ENCODE peak calls at places on chromosome 13, in eight cellular contexts. P is mesenchymal stem cell; Z is CD8-positive, alpha-beta memory T cell; V is ovary; N is SK-N-SH; A is suprapubic skin; S is astrocyte; E is spleen. B is an unnamed sample. For H3K9me3, the result is how much of the 10 kb centered on the place peaks cover.

GRCh38 chr13:52848455-52849190 is at the start of gene PCDH8:
- DNase-seq in V (no peak), P (no peak), S (no peak), N (peak), E (no peak), A (no peak), Z (no peak), B (no peak)

GRCh38 chr13:59746291-59746962 is 417.3 kb downstream of the DIAPH3 start:
- DNase-seq in A (no peak), E (no peak), P (no peak), Z (no peak), V (no peak), N (no peak), S (peak), B (no peak)

GRCh38 chr13:98252931-98253470 is 75.9 kb upstream of the RNF113B start:
- DNase-seq in Z (no peak), P (peak), V (no peak), N (no peak), S (peak), E (no peak), A (no peak), B (no peak)

GRCh38 chr13:107271226-107271625 is 703.3 kb upstream of the ARGLU1 start:
- DNase-seq in N (peak), E (no peak), Z (no peak), V (no peak), S (peak), P (peak), A (no peak), B (no peak)

GRCh38 chr13:83773961-83774360 is 108.3 kb downstream of the SLITRK1 start:
- DNase-seq in V (no peak), N (no peak), P (no peak), Z (no peak), S (no peak), E (no peak), A (no peak), B (no peak)

GRCh38 chr13:61123533-61124269 is 291.9 kb downstream of the PCDH20 start:
- DNase-seq in V (no peak), N (no peak), E (no peak), P (no peak), A (no peak), S (no peak), Z (no peak), B (no peak)

GRCh38 chr13:80798576-80799133 is 457.7 kb upstream of the SPRY2 start:
- DNase-seq in V (no peak), A (no peak), E (no peak), P (peak), Z (no peak), S (no peak), N (no peak), B (no peak)

GRCh38 chr13:97125810-97126738 is 96.1 kb upstream of the MBNL2 start:
- DNase-seq in S (peak), E (no peak), P (no peak), V (peak), N (no peak), Z (no peak), A (no peak), B (no peak)

GRCh38 chr13:77330009-77330471 is 3.1 kb upstream of the MYCBP2 start:
- DNase-seq in S (no peak), V (no peak), A (no peak), P (no peak), Z (no peak), N (no peak), E (no peak), B (no peak)

GRCh38 chr13:98782654-98783053 is 30.2 kb upstream of the SLC15A1 start:
- DNase-seq in Z (no peak), A (no peak), E (no peak), V (no peak), P (peak), S (peak), N (no peak), B (no peak)

GRCh38 chr13:26045123-26045522 is 6.7 kb downstream of the SHISA2 start:
- DNase-seq in V (no peak), N (no peak), P (no peak), Z (no peak), A (no peak), S (no peak), E (no peak), B (no peak)

GRCh38 chr13:114268344-114269280 is 12.8 kb upstream of the UPF3A start:
- DNase-seq in S (peak), A (no peak), E (no peak), P (no peak), V (no peak), N (no peak), Z (no peak), B (no peak)

GRCh38 chr13:99136427-99136954 is 64.2 kb upstream of the UBAC2 start:
- DNase-seq in N (no peak), E (no peak), A (no peak), Z (no peak), S (no peak), P (no peak), V (no peak), B (no peak)

DNA sequence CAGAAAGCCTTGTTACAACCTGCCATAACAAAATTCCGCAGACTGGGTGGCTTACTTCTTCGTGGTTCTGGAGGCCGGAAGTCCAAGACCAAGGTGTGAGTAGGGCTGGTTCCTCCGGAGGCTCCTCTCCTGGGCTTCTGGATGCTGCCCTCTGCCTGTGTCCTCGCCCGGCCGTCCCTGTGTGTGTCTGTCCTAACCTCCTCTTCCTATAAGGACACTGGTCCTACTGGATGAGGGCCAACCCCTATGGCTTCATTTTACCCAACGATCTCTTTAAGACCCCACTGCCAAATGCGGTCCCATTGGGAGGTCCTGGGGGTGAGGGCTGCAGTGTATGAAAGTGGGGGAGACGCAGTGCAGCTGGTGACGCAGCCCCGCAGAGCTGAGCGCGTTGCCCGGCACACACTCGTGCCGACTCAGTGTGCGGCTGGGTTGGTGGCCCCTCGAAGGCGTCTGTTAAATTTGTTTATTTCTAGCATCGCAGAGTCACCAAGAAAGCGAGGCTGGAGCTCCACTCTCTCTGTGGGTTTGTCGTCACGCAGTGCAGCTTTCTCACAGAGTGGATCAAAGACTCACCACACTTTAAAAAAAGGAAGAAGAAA is 116.7 kb downstream of the SOX1 start:
- DNase-seq in A (peak), Z (no peak), E (no peak), S (no peak), P (no peak), V (no peak), N (no peak), B (no peak)
- H3K9me3 ChIP-seq in A (under half), Z (under half), E (under half), S (under half), P (under half), V (under half), N (under half), B (under half)

GRCh38 chr13:54643863-54644262 is 1615.2 kb downstream of the OLFM4 start:
- DNase-seq in S (no peak), Z (no peak), E (no peak), V (no peak), A (no peak), P (no peak), N (no peak), B (no peak)

GRCh38 chr13:54647275-54647674 is 1618.7 kb downstream of the OLFM4 start:
- DNase-seq in S (no peak), E (no peak), V (no peak), A (no peak), Z (no peak), N (no peak), P (no peak), B (no peak)
- H3K9me3 ChIP-seq in S (under half), E (under half), V (under half), A (under half), Z (under half), N (under half), P (under half), B (under half)

DNA sequence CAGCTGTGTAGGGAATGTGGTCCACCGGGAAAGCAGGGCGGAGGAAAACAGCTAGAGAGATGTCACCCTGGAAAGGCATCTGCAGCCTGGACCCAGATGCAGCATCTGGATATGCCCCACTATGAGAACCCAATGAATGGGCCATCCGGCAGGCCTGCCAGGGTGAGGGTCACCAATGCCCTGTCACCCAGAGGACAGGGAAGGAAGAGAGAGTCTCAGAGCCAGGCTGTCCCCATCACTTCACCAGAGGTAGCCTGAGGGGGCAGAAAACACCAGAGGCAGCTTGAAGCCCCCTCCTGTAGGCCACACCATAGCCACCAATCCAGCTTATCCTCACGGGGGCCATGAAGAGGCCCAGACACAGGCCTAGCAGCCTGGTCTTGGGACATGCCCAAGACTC is 118.8 kb downstream of the TUBA3C start:
- DNase-seq in A (no peak), V (no peak), N (no peak), E (no peak), Z (no peak), P (no peak), S (no peak), B (no peak)
- H3K9me3 ChIP-seq in A (under half), V (under half), N (under half), E (under half), Z (under half), P (under half), S (under half), B (under half)

GRCh38 chr13:28470286-28470685 is 24.6 kb downstream of the FLT1 start:
- DNase-seq in N (no peak), P (peak), Z (no peak), V (no peak), A (no peak), S (peak), E (no peak), B (no peak)

GRCh38 chr13:28469316-28469715 is 25.6 kb downstream of the FLT1 start:
- DNase-seq in E (no peak), S (no peak), Z (no peak), V (no peak), A (no peak), P (no peak), N (no peak), B (no peak)

GRCh38 chr13:28467034-28467433 is 27.9 kb downstream of the FLT1 start:
- DNase-seq in V (no peak), P (no peak), E (no peak), N (no peak), A (no peak), Z (no peak), S (no peak), B (no peak)

GRCh38 chr13:28467886-28468519 is 26.9 kb downstream of the FLT1 start:
- DNase-seq in V (no peak), S (no peak), Z (no peak), A (no peak), P (no peak), E (no peak), N (no peak), B (no peak)

GRCh38 chr13:28468520-28468915 is 26.4 kb downstream of the FLT1 start:
- DNase-seq in V (no peak), N (no peak), Z (no peak), S (no peak), A (no peak), E (no peak), P (no peak), B (no peak)
- H3K9me3 ChIP-seq in V (under half), N (under half), Z (under half), S (under half), A (under half), E (under half), P (under half), B (under half)

DNA sequence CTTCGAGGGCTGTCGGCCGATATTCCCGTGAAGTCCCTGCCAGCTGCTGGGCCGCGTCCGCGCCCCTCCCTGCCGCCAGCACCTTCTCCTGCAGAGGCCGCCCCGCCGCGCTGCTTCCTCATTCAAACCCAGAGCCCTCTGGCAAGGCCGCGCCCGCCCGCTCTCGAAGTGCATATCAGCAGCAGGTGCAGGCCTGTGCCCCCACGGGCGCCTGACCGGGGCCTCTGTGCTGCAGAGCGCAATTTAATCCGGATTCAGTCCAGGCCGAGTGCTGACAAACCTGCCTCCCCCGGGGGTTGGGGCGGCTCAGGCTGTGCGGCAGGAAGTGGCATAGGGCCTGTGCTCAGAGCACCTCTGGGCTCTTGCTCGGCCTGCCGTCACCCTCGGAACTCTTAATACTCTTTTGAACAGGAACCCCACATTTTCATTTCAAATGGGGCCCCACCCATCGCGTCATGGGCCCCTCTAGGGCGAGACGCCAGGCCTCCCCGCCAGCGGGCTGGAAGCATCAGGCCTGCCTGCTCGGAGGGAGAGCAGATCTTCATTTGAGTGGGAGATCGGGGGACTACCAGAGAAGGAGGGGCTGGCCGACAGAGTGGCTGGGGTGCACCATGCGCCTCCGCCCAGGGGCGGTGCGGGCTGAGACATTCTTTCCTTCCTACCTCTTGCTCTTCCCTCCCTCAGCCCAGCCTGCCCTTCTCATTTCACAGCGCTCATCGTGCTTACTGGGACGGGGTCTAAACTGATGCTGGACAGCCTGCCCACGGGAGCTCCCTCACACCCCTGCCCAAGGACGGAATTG is 125.7 kb downstream of the TNFRSF19 start:
- DNase-seq in P (no peak), S (no peak), Z (peak), A (no peak), V (no peak), E (peak), N (no peak), B (peak)
- H3K9me3 ChIP-seq in P (under half), S (under half), Z (under half), A (under half), V (under half), E (under half), N (under half), B (under half)

DNA sequence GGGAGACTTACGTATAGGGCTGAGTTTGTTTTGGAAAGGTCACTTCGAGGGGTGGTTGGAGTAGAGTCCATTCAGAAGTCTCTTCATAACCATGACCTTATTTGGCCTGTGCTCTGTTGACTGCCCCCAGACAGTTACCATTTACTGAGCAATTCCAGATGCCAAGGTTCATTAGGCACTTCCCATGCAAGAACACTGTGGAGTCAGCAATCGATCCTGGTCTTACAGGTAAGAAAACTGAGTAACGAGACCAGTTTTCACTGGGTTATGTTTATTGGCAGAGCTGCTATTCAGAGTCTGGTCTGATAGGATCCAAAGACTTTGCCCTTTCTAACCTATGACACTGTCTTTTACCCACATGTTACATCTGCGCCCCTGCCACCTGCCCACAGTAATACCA is 134.7 kb downstream of the MTUS2 start:
- DNase-seq in S (no peak), Z (no peak), V (no peak), N (no peak), P (no peak), A (no peak), E (no peak), B (no peak)
- H3K9me3 ChIP-seq in S (under half), Z (under half), V (under half), N (under half), P (under half), A (under half), E (under half), B (under half)

GRCh38 chr13:29136341-29136740 is 316.2 kb downstream of the MTUS2 start:
- DNase-seq in V (no peak), A (no peak), S (no peak), E (no peak), Z (no peak), P (no peak), N (no peak), B (no peak)
- H3K9me3 ChIP-seq in V (under half), A (under half), S (under half), E (under half), Z (under half), P (under half), N (under half), B (under half)

GRCh38 chr13:20125783-20126165 is 35.1 kb downstream of the GJA3 start:
- DNase-seq in S (no peak), P (no peak), Z (no peak), E (no peak), A (peak), V (no peak), N (no peak), B (no peak)
- H3K9me3 ChIP-seq in S (under half), P (under half), Z (under half), E (under half), A (under half), V (under half), N (under half), B (under half)